ENCODE peak calls at places on chromosomes 11 and 22, in five cellular contexts. R, C, H, J and Q are unnamed samples.
A peak's percentile ranks its signal among the peaks of the same experiment; 100 is the strongest.

GRCh38 chr22:30453731-30454510 is 17.9 kb downstream of the SEC14L3 start:
- DNase-seq in C (no peak), R (no peak), H (no peak), J (peak; percentile 48), Q (peak; percentile 14)

GRCh38 chr11:35214792-35215193 is 75.8 kb downstream of the CD44 start:
- DNase-seq in H (no peak), R (no peak), J (peak; percentile 81), C (no peak), Q (no peak)

GRCh38 chr11:120391297-120391696 is 55.1 kb downstream of the ARHGEF12 start:
- DNase-seq in J (peak; percentile 31), R (no peak), H (no peak), C (no peak), Q (no peak)

GRCh38 chr11:125359130-125359529 is 136.9 kb downstream of the FEZ1 start:
- DNase-seq in C (no peak), R (no peak), H (no peak), J (no peak), Q (no peak)

GRCh38 chr11:61536676-61537270 is 28.2 kb downstream of the LRRC10B start:
- DNase-seq in R (no peak), C (no peak), J (no peak), H (no peak), Q (no peak)

GRCh38 chr22:47207846-47208554 is 445.6 kb downstream of the TBC1D22A start:
- DNase-seq in R (no peak), C (peak; percentile 49), J (no peak), H (no peak), Q (no peak)

GRCh38 chr11:96075532-96075959 is 151.6 kb upstream of the MTMR2 start:
- DNase-seq in R (no peak), J (no peak), H (no peak), C (no peak), Q (peak; percentile 54)

GRCh38 chr11:122803306-122803705 is 35.0 kb upstream of the CRTAM start:
- DNase-seq in R (no peak), J (no peak), C (no peak), H (no peak), Q (no peak)

GRCh38 chr22:19517919-19518567 is 6.2 kb downstream of the CLDN5 start:
- DNase-seq in R (no peak), J (no peak), H (no peak), C (no peak), Q (no peak)

GRCh38 chr11:33687733-33688479 is 12.7 kb downstream of the C11orf91 start:
- DNase-seq in J (peak; percentile 86), H (peak; percentile 70), C (peak; percentile 76), R (no peak), Q (peak; percentile 74)

GRCh38 chr22:24421428-24421931 is 5.9 kb upstream of the ADORA2A start:
- DNase-seq in C (peak; percentile 53), R (no peak), H (peak; percentile 35), J (peak; percentile 92), Q (peak; percentile 51)

GRCh38 chr22:19855504-19856409 is 1.1 kb upstream of the GNB1L start:
- DNase-seq in R (peak; percentile 74), C (peak; percentile 68), H (peak; percentile 56), J (peak; percentile 71), Q (peak; percentile 88)

GRCh38 chr11:133339495-133340140 is 192.7 kb downstream of the OPCML start:
- DNase-seq in C (no peak), H (no peak), J (no peak), R (no peak), Q (no peak)

GRCh38 chr11:66218846-66219620 is 49.4 kb upstream of the RAB1B start:
- DNase-seq in J (no peak), R (no peak), C (no peak), H (no peak), Q (no peak)

GRCh38 chr11:10327254-10327653 is 22.4 kb downstream of the ADM start:
- DNase-seq in R (no peak), H (no peak), J (no peak), C (no peak), Q (no peak)

GRCh38 chr11:96052921-96053631 is 129.2 kb upstream of the MTMR2 start:
- DNase-seq in C (no peak), H (no peak), R (no peak), J (no peak), Q (peak; percentile 37)

GRCh38 chr11:2315395-2316168 is 13.8 kb downstream of the TSPAN32 start:
- DNase-seq in J (no peak), R (peak; percentile 24), C (no peak), H (no peak), Q (no peak)

GRCh38 chr11:19598456-19598855 is 114.2 kb upstream of the NAV2 start:
- DNase-seq in J (no peak), H (no peak), R (no peak), C (no peak), Q (no peak)

GRCh38 chr22:46066691-46067090 is 83.6 kb upstream of the PPARA start:
- DNase-seq in H (no peak), R (peak; percentile 29), C (no peak), J (no peak), Q (no peak)

GRCh38 chr11:70604221-70604620 is 205.9 kb downstream of the CTTN start:
- DNase-seq in J (no peak), C (no peak), R (no peak), H (no peak), Q (no peak)

GRCh38 chr11:789951-790350 is at the start of gene CEND1:
- DNase-seq in H (peak; percentile 44), J (peak; percentile 79), C (peak; percentile 61), R (no peak), Q (peak; percentile 73)

DNA sequence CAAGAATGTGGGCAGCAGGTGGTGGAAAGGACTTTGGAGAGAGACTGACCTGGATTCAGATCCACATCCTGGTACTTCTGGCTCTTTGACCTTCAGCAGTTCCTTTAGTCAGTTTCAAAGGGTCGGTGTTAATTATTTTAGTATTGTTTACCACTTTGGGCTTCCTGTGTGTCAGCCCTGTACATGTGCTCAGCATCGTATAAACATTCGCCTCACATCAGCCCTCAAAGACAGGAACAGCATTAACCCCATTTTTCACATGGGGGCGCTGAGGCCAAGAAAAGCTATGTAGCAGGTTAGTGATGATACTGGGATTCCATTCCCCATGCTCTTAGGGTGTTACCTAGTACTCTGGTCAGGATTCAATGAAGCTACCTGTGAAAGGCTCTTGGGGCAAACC is 72.1 kb upstream of the YWHAH start:
- DNase-seq in R (no peak), J (peak; percentile 69), C (no peak), H (no peak), Q (peak; percentile 23)
- TF ChIP-seq CTCF in R (peak; percentile 39), J (peak; percentile 59), C (peak; percentile 8), H (no peak), Q (peak; percentile 9)

DNA sequence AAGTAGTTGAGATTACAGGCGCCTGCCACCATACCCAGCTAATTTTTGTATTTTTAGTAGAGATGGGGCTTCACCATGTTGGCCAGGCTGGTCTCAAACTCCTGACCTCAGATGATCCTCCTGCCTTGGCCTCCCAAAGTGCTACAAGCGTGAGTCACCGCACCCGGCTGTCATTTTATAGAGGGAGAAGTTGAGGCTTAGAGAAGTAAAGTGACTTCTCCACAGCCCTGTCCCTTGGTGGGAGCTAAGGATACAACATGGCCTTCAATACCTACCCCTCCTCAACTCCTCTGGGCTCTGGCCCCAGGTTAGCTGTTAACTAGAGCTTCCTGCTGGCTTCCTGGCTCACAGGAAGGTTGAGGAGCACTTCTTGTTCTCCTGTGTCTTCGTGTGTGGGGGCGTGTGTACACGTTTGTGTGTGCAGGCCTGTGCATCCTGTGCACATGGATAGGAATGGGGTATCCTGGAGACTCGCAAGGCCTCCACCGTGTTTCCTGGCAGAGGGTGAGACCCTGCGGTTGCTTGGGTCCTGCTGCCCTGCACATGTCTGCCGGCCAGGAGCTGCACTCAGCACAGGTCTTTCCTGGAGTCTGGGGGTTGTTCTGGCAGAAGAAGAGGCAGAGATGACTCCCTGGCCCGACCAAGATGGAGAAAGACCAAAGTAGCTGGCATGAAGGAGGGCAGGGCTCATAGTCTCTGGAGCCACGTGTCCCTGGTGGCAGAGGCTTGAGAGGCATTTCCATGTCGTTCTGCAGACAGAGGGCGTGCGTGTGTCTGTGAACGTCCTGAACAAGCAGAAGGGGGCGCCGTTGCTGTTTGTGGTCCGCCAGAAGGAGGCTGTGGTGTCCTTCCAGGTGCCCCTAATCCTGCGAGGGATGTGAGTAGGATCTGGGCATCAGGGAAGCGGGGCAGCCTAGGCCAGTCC is 2.4 kb downstream of the SIDT2 start:
- DNase-seq in J (peak; percentile 95), H (peak; percentile 66), R (peak; percentile 67), C (peak; percentile 74), Q (peak; percentile 91)
- H3K4me3 ChIP-seq in J (no peak overlapping the region), H (no peak overlapping the region), R (no peak overlapping the region), C (no peak overlapping the region), Q (no peak overlapping the region)

GRCh38 chr11:72238492-72239295 is 5.3 kb downstream of the PHOX2A start:
- DNase-seq in R (no peak), H (no peak), C (no peak), J (peak; percentile 32), Q (no peak)
- TF ChIP-seq CTCF in R (no peak), H (no peak), C (no peak), J (no peak), Q (no peak)

DNA sequence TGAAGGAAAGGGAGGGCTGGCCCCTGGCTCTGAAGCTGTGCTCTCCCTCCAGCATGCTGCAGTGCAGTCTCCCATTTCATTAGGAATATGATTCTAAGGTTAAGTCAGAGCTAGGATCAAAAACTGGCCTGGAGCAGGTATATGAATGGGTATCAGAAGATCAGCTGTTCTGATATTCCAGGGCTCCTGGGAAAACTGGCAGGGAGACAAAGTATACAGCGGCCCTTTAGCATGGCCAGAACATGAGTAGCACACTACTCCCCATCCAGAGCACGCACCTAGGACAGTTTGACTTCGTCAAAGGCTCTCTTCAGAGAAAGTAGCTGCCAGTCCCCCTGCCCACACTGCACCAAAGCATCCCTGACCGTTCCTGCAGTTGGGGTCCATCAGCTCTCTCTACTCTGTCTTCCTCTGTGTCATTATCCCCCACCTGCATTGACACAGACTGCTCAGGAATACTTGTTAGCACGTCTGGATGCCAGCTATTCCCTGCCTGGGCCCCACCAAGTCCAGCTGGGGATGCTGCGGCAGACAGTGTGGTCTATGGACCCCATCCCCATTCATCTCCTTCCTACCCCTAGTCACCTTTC is 4.0 kb upstream of the FCHSD2 start:
- DNase-seq in C (no peak), H (no peak), R (no peak), J (no peak), Q (no peak)
- H3K4me3 ChIP-seq in C (no peak overlapping the region), H (no peak overlapping the region), R (no peak overlapping the region), J (no peak overlapping the region), Q (no peak overlapping the region)